ENCODE peak calls at places on chromosomes 11 and 22, in four cellular contexts. One of them, this sample, is unnamed. For H3K4me1, the result is how much of the 10 kb centered on the place peaks cover.

GRCh38 chr11:59866397-59866796 is at the start of gene TCN1:
- DNase-seq in naive thymus-derived CD4-positive, alpha-beta T cell: no peak
- DNase-seq in heart right ventricle: no peak
- DNase-seq in HCT116: peak
- DNase-seq in this sample: no peak

GRCh38 chr22:26568207-26568706 is 21.7 kb downstream of the TPST2 start:
- DNase-seq in naive thymus-derived CD4-positive, alpha-beta T cell: no peak
- DNase-seq in heart right ventricle: no peak
- DNase-seq in HCT116: no peak
- DNase-seq in this sample: no peak

GRCh38 chr22:20624161-20624616 is 116.8 kb downstream of the MED15 start:
- DNase-seq in naive thymus-derived CD4-positive, alpha-beta T cell: no peak
- DNase-seq in heart right ventricle: no peak
- DNase-seq in HCT116: no peak
- DNase-seq in this sample: no peak

GRCh38 chr11:88704505-88704904 is 361.3 kb downstream of the GRM5 start:
- DNase-seq in naive thymus-derived CD4-positive, alpha-beta T cell: no peak
- DNase-seq in heart right ventricle: no peak
- DNase-seq in HCT116: no peak
- DNase-seq in this sample: no peak

GRCh38 chr11:109264128-109264527 is 157.9 kb upstream of the C11orf87 start:
- DNase-seq in naive thymus-derived CD4-positive, alpha-beta T cell: no peak
- DNase-seq in heart right ventricle: no peak
- DNase-seq in HCT116: no peak
- DNase-seq in this sample: no peak

GRCh38 chr22:33023119-33023827 is 34.9 kb downstream of the SYN3 start:
- DNase-seq in naive thymus-derived CD4-positive, alpha-beta T cell: no peak
- DNase-seq in heart right ventricle: no peak
- DNase-seq in HCT116: no peak
- DNase-seq in this sample: no peak

GRCh38 chr11:75492181-75492820 is 33.4 kb downstream of the GDPD5 start:
- DNase-seq in naive thymus-derived CD4-positive, alpha-beta T cell: peak
- DNase-seq in heart right ventricle: no peak
- DNase-seq in HCT116: no peak
- DNase-seq in this sample: peak

GRCh38 chr11:77101043-77101537 is 1.6 kb upstream of the OMP start:
- DNase-seq in naive thymus-derived CD4-positive, alpha-beta T cell: no peak
- DNase-seq in heart right ventricle: no peak
- DNase-seq in HCT116: no peak
- DNase-seq in this sample: no peak

GRCh38 chr11:13215157-13215556 is 62.4 kb upstream of the BMAL1 start:
- DNase-seq in naive thymus-derived CD4-positive, alpha-beta T cell: no peak
- DNase-seq in heart right ventricle: no peak
- DNase-seq in HCT116: peak
- DNase-seq in this sample: no peak

DNA sequence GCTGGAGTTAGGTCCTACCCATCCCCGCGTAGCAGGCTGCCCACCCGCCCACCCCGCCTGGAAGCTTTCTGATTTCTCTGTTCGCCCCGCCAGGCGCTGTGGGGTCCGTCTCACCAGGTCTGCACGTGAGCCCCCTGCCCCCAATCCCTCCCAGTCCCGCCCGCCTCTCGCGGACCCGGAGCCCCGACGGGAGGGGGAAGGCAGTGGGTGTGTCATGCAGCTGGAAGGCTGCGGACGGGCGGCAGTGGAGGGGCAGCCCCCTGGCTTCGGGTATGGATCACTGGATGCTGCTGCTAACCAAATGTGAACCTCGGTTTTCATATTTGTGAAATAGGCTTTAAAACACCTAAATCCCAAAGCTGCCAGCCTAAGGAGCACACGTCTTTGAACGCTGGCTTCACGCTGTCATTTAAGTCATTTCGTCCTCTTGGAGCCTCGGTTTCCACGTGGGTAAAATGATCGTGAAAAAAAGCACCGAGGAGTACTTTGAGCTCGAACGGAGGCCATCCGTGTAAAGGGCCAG is 568 bp upstream of the BIK start:
- DNase-seq in naive thymus-derived CD4-positive, alpha-beta T cell: no peak
- DNase-seq in heart right ventricle: no peak
- DNase-seq in HCT116: no peak
- DNase-seq in this sample: no peak
- H3K4me1 ChIP-seq in naive thymus-derived CD4-positive, alpha-beta T cell: under half
- H3K4me1 ChIP-seq in heart right ventricle: under half
- H3K4me1 ChIP-seq in HCT116: under half
- H3K4me1 ChIP-seq in this sample: under half

GRCh38 chr11:73792584-73792983 is 4.9 kb downstream of the MRPL48 start:
- DNase-seq in naive thymus-derived CD4-positive, alpha-beta T cell: no peak
- DNase-seq in heart right ventricle: no peak
- DNase-seq in HCT116: no peak
- DNase-seq in this sample: no peak

GRCh38 chr11:73800407-73800806 is 12.7 kb downstream of the MRPL48 start:
- DNase-seq in naive thymus-derived CD4-positive, alpha-beta T cell: no peak
- DNase-seq in heart right ventricle: no peak
- DNase-seq in HCT116: no peak
- DNase-seq in this sample: no peak

GRCh38 chr11:73797457-73797856 is 9.8 kb downstream of the MRPL48 start:
- DNase-seq in naive thymus-derived CD4-positive, alpha-beta T cell: no peak
- DNase-seq in heart right ventricle: no peak
- DNase-seq in HCT116: no peak
- DNase-seq in this sample: no peak

GRCh38 chr11:73801136-73801535 is 13.5 kb downstream of the MRPL48 start:
- DNase-seq in naive thymus-derived CD4-positive, alpha-beta T cell: no peak
- DNase-seq in heart right ventricle: no peak
- DNase-seq in HCT116: no peak
- DNase-seq in this sample: no peak

DNA sequence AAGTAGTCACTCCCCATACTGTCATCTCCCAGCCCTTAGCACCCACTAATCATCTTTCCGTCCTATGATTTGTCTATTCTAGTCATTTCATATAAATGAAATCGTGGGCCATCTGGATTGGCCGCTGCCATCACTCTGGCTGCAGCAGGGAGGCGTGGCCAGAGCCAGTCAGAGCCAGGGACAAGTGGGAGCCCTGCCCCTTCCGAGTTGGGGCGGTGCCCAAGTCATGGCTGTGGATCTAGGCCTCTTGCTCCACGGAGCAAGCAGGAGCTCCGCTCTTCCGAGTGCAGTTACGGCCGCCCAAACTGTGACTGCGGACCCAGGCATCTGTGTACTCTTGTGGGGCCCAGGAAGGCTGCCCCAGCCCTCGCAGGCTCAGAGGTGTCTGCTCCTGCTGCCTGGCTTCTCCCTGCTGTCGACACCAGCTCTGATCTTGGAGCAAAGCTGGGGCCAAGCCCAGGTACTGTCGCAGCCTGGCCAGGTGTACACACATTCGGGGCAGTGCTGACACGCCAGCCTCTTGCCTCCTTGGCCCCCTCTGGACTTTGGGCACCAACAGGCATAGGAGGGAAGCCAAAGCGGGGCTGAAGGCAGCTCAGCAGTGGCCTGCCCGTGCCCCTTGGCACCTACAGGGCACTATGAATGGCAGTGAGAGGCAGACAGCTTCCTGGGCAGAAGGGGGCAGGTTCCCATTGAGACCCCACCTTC is 8.4 kb downstream of the MRPL48 start:
- DNase-seq in naive thymus-derived CD4-positive, alpha-beta T cell: no peak
- DNase-seq in heart right ventricle: peak
- DNase-seq in HCT116: no peak
- DNase-seq in this sample: no peak
- H3K4me1 ChIP-seq in naive thymus-derived CD4-positive, alpha-beta T cell: under half
- H3K4me1 ChIP-seq in heart right ventricle: under half
- H3K4me1 ChIP-seq in HCT116: under half
- H3K4me1 ChIP-seq in this sample: under half

GRCh38 chr11:35115688-35116030 is 23.3 kb upstream of the CD44 start:
- DNase-seq in naive thymus-derived CD4-positive, alpha-beta T cell: no peak
- DNase-seq in heart right ventricle: no peak
- DNase-seq in HCT116: no peak
- DNase-seq in this sample: no peak
- H3K4me1 ChIP-seq in naive thymus-derived CD4-positive, alpha-beta T cell: under half
- H3K4me1 ChIP-seq in heart right ventricle: under half
- H3K4me1 ChIP-seq in HCT116: under half
- H3K4me1 ChIP-seq in this sample: under half

GRCh38 chr22:43008509-43008908 is 6.4 kb downstream of the PACSIN2 start:
- DNase-seq in naive thymus-derived CD4-positive, alpha-beta T cell: no peak
- DNase-seq in heart right ventricle: no peak
- DNase-seq in HCT116: no peak
- DNase-seq in this sample: no peak

GRCh38 chr22:43007519-43008102 is 7.3 kb downstream of the PACSIN2 start:
- DNase-seq in naive thymus-derived CD4-positive, alpha-beta T cell: no peak
- DNase-seq in heart right ventricle: no peak
- DNase-seq in HCT116: no peak
- DNase-seq in this sample: no peak

GRCh38 chr22:43006016-43006505 is 8.9 kb downstream of the PACSIN2 start:
- DNase-seq in naive thymus-derived CD4-positive, alpha-beta T cell: no peak
- DNase-seq in heart right ventricle: no peak
- DNase-seq in HCT116: no peak
- DNase-seq in this sample: no peak

GRCh38 chr22:43005106-43005505 is 9.8 kb downstream of the PACSIN2 start:
- DNase-seq in naive thymus-derived CD4-positive, alpha-beta T cell: no peak
- DNase-seq in heart right ventricle: no peak
- DNase-seq in HCT116: no peak
- DNase-seq in this sample: no peak

DNA sequence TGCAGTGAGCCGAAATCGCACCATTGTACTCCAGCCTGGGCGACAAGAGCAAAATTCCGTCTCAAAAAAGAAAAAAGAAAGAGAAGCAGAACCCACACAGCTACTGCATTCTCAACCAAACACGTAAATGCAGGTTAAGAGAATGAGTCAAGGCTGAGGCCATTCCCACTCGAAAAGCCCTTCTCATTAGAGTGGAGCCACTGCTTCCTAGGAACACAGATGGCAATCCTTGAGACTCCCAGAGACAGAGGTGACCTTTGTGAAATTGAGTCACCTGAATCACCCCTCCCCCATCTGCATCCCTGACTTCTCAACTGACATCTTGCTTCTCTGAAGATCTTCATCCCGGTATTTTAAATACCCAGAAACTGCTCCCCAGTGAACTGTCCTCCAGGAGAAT is 8.2 kb downstream of the PACSIN2 start:
- DNase-seq in naive thymus-derived CD4-positive, alpha-beta T cell: no peak
- DNase-seq in heart right ventricle: no peak
- DNase-seq in HCT116: no peak
- DNase-seq in this sample: no peak
- H3K4me1 ChIP-seq in naive thymus-derived CD4-positive, alpha-beta T cell: under half
- H3K4me1 ChIP-seq in heart right ventricle: under half
- H3K4me1 ChIP-seq in HCT116: half or more
- H3K4me1 ChIP-seq in this sample: under half

DNA sequence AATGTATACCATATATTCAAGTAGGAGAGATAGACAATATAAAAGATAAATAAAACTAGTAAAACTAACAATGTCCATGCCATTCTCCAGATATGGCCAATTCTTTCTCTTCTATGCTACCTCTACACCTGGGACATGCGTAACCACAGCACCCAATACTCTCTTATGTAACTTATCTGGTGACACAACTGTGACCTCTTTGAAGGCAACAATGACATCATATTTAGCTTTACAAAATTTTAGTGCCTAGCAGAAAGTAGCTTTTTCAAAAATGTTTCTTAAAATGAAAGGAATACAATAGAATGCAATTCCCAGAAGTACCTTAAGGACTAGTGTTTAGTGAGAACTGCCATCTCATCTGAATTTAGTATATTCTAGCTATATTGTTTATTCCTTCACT is 36.8 kb downstream of the CDON start:
- DNase-seq in naive thymus-derived CD4-positive, alpha-beta T cell: no peak
- DNase-seq in heart right ventricle: no peak
- DNase-seq in HCT116: no peak
- DNase-seq in this sample: no peak
- H3K4me1 ChIP-seq in naive thymus-derived CD4-positive, alpha-beta T cell: under half
- H3K4me1 ChIP-seq in heart right ventricle: under half
- H3K4me1 ChIP-seq in HCT116: under half
- H3K4me1 ChIP-seq in this sample: under half

GRCh38 chr11:119319702-119320592 is 3.0 kb upstream of the MCAM start:
- DNase-seq in naive thymus-derived CD4-positive, alpha-beta T cell: no peak
- DNase-seq in heart right ventricle: peak
- DNase-seq in HCT116: no peak
- DNase-seq in this sample: no peak
- H3K4me1 ChIP-seq in naive thymus-derived CD4-positive, alpha-beta T cell: under half
- H3K4me1 ChIP-seq in heart right ventricle: half or more
- H3K4me1 ChIP-seq in HCT116: under half
- H3K4me1 ChIP-seq in this sample: half or more

GRCh38 chr11:124893781-124894401 is 3.8 kb downstream of the ROBO4 start:
- DNase-seq in naive thymus-derived CD4-positive, alpha-beta T cell: no peak
- DNase-seq in heart right ventricle: no peak
- DNase-seq in HCT116: no peak
- DNase-seq in this sample: no peak

GRCh38 chr11:124891390-124891861 is 6.2 kb downstream of the ROBO4 start:
- DNase-seq in naive thymus-derived CD4-positive, alpha-beta T cell: no peak
- DNase-seq in heart right ventricle: peak
- DNase-seq in HCT116: no peak
- DNase-seq in this sample: no peak

GRCh38 chr11:124892131-124892530 is 5.5 kb downstream of the ROBO4 start:
- DNase-seq in naive thymus-derived CD4-positive, alpha-beta T cell: no peak
- DNase-seq in heart right ventricle: no peak
- DNase-seq in HCT116: no peak
- DNase-seq in this sample: no peak

GRCh38 chr11:124894606-124895430 is 2.8 kb downstream of the ROBO4 start:
- DNase-seq in naive thymus-derived CD4-positive, alpha-beta T cell: no peak
- DNase-seq in heart right ventricle: no peak
- DNase-seq in HCT116: no peak
- DNase-seq in this sample: no peak

GRCh38 chr11:124892750-124893454 is 4.8 kb downstream of the ROBO4 start:
- DNase-seq in naive thymus-derived CD4-positive, alpha-beta T cell: no peak
- DNase-seq in heart right ventricle: no peak
- DNase-seq in HCT116: no peak
- DNase-seq in this sample: no peak
- H3K4me1 ChIP-seq in naive thymus-derived CD4-positive, alpha-beta T cell: under half
- H3K4me1 ChIP-seq in heart right ventricle: under half
- H3K4me1 ChIP-seq in HCT116: under half
- H3K4me1 ChIP-seq in this sample: under half

DNA sequence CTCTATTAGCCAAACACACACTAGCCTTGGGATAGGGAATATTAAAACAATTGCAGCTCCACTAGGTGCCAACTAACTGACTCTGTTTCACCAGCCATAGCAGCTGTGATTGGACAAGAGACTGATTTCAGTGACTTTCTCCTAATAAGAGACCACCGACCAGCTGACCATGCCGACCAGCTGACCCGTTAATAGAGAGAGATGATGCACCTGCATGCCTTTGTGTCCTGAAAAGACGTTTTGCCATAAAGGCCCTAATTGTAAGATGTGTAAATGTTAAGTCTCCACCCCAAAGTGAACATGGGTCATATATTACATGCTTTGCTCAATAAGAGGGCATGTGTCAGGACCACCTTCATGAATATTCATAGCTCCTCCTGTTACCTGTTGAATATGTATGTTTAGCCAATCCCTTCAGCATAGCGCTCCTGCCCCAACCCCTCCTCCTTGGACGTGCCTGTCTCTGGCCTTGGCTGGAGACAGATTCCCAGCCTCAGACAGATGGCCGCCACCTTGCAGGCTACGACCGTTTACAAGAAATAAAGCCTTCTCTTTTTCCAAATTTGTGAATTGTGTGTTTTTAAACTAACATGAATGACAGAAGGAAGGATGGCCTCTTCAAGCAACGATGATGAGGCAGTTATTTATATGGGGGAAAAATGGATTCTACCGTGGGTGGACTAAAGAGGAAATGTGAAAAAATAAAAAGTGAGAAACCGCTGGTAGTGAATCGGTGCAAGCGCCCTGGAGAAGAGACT is 1.2 kb upstream of the NADSYN1 start:
- DNase-seq in naive thymus-derived CD4-positive, alpha-beta T cell: no peak
- DNase-seq in heart right ventricle: no peak
- DNase-seq in HCT116: no peak
- DNase-seq in this sample: no peak
- H3K4me1 ChIP-seq in naive thymus-derived CD4-positive, alpha-beta T cell: under half
- H3K4me1 ChIP-seq in heart right ventricle: under half
- H3K4me1 ChIP-seq in HCT116: under half
- H3K4me1 ChIP-seq in this sample: half or more

This sample was measured in CD4-positive, CD25-positive, alpha-beta regulatory T cell.